ENCODE peak calls at places on chromosomes 16 and 17, in eight cellular contexts. One of them, this sample, is unnamed.

GRCh38 chr16:88387941-88388627 is 5.3 kb downstream of the ZNF469 start:
- DNase-seq in nucleus accumbens: peak
- DNase-seq in activated naive CD8-positive, alpha-beta T cell treated with anti-CD3 and anti-CD28 coated beads for 36 hours: no peak
- DNase-seq in astrocyte of the spinal cord: peak
- DNase-seq in NCI-H1694 treated with DMSO at 0.1 percent for 48 hours: no peak
- DNase-seq in cardiac fibroblast: peak
- DNase-seq in SW480: peak
- DNase-seq in fibroblast of lung: peak
- DNase-seq in this sample: no peak

GRCh38 chr17:8016632-8017424 is 14.4 kb downstream of the GUCY2D start:
- DNase-seq in nucleus accumbens: no peak
- DNase-seq in activated naive CD8-positive, alpha-beta T cell treated with anti-CD3 and anti-CD28 coated beads for 36 hours: peak
- DNase-seq in astrocyte of the spinal cord: peak
- DNase-seq in NCI-H1694 treated with DMSO at 0.1 percent for 48 hours: peak
- DNase-seq in cardiac fibroblast: peak
- DNase-seq in SW480: no peak
- DNase-seq in fibroblast of lung: peak
- DNase-seq in this sample: peak

GRCh38 chr17:981292-981658 is 1.7 kb upstream of the NXN start:
- DNase-seq in nucleus accumbens: no peak
- DNase-seq in activated naive CD8-positive, alpha-beta T cell treated with anti-CD3 and anti-CD28 coated beads for 36 hours: no peak
- DNase-seq in astrocyte of the spinal cord: no peak
- DNase-seq in NCI-H1694 treated with DMSO at 0.1 percent for 48 hours: no peak
- DNase-seq in cardiac fibroblast: no peak
- DNase-seq in SW480: no peak
- DNase-seq in fibroblast of lung: no peak
- DNase-seq in this sample: no peak

GRCh38 chr17:49690256-49690655 is 12.4 kb upstream of the SPOP start:
- DNase-seq in nucleus accumbens: no peak
- DNase-seq in activated naive CD8-positive, alpha-beta T cell treated with anti-CD3 and anti-CD28 coated beads for 36 hours: no peak
- DNase-seq in astrocyte of the spinal cord: no peak
- DNase-seq in NCI-H1694 treated with DMSO at 0.1 percent for 48 hours: no peak
- DNase-seq in cardiac fibroblast: no peak
- DNase-seq in SW480: no peak
- DNase-seq in fibroblast of lung: no peak
- DNase-seq in this sample: peak

GRCh38 chr16:89923640-89924297 is 627 bp downstream of the TUBB3 start:
- DNase-seq in nucleus accumbens: no peak
- DNase-seq in activated naive CD8-positive, alpha-beta T cell treated with anti-CD3 and anti-CD28 coated beads for 36 hours: no peak
- DNase-seq in astrocyte of the spinal cord: no peak
- DNase-seq in NCI-H1694 treated with DMSO at 0.1 percent for 48 hours: no peak
- DNase-seq in cardiac fibroblast: no peak
- DNase-seq in SW480: no peak
- DNase-seq in fibroblast of lung: no peak
- DNase-seq in this sample: peak

GRCh38 chr16:50360033-50360778 is 8.6 kb downstream of the BRD7 start:
- DNase-seq in nucleus accumbens: no peak
- DNase-seq in activated naive CD8-positive, alpha-beta T cell treated with anti-CD3 and anti-CD28 coated beads for 36 hours: no peak
- DNase-seq in astrocyte of the spinal cord: no peak
- DNase-seq in NCI-H1694 treated with DMSO at 0.1 percent for 48 hours: no peak
- DNase-seq in cardiac fibroblast: peak
- DNase-seq in SW480: no peak
- DNase-seq in fibroblast of lung: no peak
- DNase-seq in this sample: peak

GRCh38 chr16:80938035-80938927 is 68.4 kb downstream of the CMC2 start:
- DNase-seq in nucleus accumbens: no peak
- DNase-seq in activated naive CD8-positive, alpha-beta T cell treated with anti-CD3 and anti-CD28 coated beads for 36 hours: no peak
- DNase-seq in astrocyte of the spinal cord: peak
- DNase-seq in NCI-H1694 treated with DMSO at 0.1 percent for 48 hours: no peak
- DNase-seq in cardiac fibroblast: peak
- DNase-seq in SW480: peak
- DNase-seq in fibroblast of lung: peak
- DNase-seq in this sample: peak

GRCh38 chr17:80845863-80846671 is 145.6 kb upstream of the CHMP6 start:
- DNase-seq in nucleus accumbens: no peak
- DNase-seq in activated naive CD8-positive, alpha-beta T cell treated with anti-CD3 and anti-CD28 coated beads for 36 hours: no peak
- DNase-seq in astrocyte of the spinal cord: no peak
- DNase-seq in NCI-H1694 treated with DMSO at 0.1 percent for 48 hours: no peak
- DNase-seq in cardiac fibroblast: no peak
- DNase-seq in SW480: no peak
- DNase-seq in fibroblast of lung: no peak
- DNase-seq in this sample: no peak

GRCh38 chr17:60524463-60525346 is 1.3 kb downstream of the APPBP2 start:
- DNase-seq in nucleus accumbens: peak
- DNase-seq in activated naive CD8-positive, alpha-beta T cell treated with anti-CD3 and anti-CD28 coated beads for 36 hours: no peak
- DNase-seq in astrocyte of the spinal cord: peak
- DNase-seq in NCI-H1694 treated with DMSO at 0.1 percent for 48 hours: no peak
- DNase-seq in cardiac fibroblast: peak
- DNase-seq in SW480: peak
- DNase-seq in fibroblast of lung: peak
- DNase-seq in this sample: peak

GRCh38 chr16:27408602-27409031 is 6.6 kb downstream of the IL21R start:
- DNase-seq in nucleus accumbens: no peak
- DNase-seq in activated naive CD8-positive, alpha-beta T cell treated with anti-CD3 and anti-CD28 coated beads for 36 hours: no peak
- DNase-seq in astrocyte of the spinal cord: no peak
- DNase-seq in NCI-H1694 treated with DMSO at 0.1 percent for 48 hours: no peak
- DNase-seq in cardiac fibroblast: no peak
- DNase-seq in SW480: no peak
- DNase-seq in fibroblast of lung: no peak
- DNase-seq in this sample: no peak

GRCh38 chr16:66476328-66477027 is 49.4 kb downstream of the BEAN1 start:
- DNase-seq in nucleus accumbens: no peak
- DNase-seq in activated naive CD8-positive, alpha-beta T cell treated with anti-CD3 and anti-CD28 coated beads for 36 hours: peak
- DNase-seq in astrocyte of the spinal cord: no peak
- DNase-seq in NCI-H1694 treated with DMSO at 0.1 percent for 48 hours: no peak
- DNase-seq in cardiac fibroblast: peak
- DNase-seq in SW480: peak
- DNase-seq in fibroblast of lung: no peak
- DNase-seq in this sample: peak

GRCh38 chr17:49760909-49761558 is 2.9 kb downstream of the FAM117A start:
- DNase-seq in nucleus accumbens: no peak
- DNase-seq in activated naive CD8-positive, alpha-beta T cell treated with anti-CD3 and anti-CD28 coated beads for 36 hours: no peak
- DNase-seq in astrocyte of the spinal cord: no peak
- DNase-seq in NCI-H1694 treated with DMSO at 0.1 percent for 48 hours: no peak
- DNase-seq in cardiac fibroblast: no peak
- DNase-seq in SW480: no peak
- DNase-seq in fibroblast of lung: no peak
- DNase-seq in this sample: no peak

GRCh38 chr16:79269211-79269863 is 331.2 kb downstream of the MAF start:
- DNase-seq in nucleus accumbens: no peak
- DNase-seq in activated naive CD8-positive, alpha-beta T cell treated with anti-CD3 and anti-CD28 coated beads for 36 hours: peak
- DNase-seq in astrocyte of the spinal cord: no peak
- DNase-seq in NCI-H1694 treated with DMSO at 0.1 percent for 48 hours: no peak
- DNase-seq in cardiac fibroblast: no peak
- DNase-seq in SW480: no peak
- DNase-seq in fibroblast of lung: no peak
- DNase-seq in this sample: no peak

GRCh38 chr16:80285089-80285488 is 255.7 kb upstream of the DYNLRB2 start:
- DNase-seq in nucleus accumbens: no peak
- DNase-seq in activated naive CD8-positive, alpha-beta T cell treated with anti-CD3 and anti-CD28 coated beads for 36 hours: no peak
- DNase-seq in astrocyte of the spinal cord: peak
- DNase-seq in NCI-H1694 treated with DMSO at 0.1 percent for 48 hours: no peak
- DNase-seq in cardiac fibroblast: no peak
- DNase-seq in SW480: peak
- DNase-seq in fibroblast of lung: peak
- DNase-seq in this sample: no peak

GRCh38 chr17:57375770-57376181 is 119.5 kb downstream of the MSI2 start:
- DNase-seq in nucleus accumbens: no peak
- DNase-seq in activated naive CD8-positive, alpha-beta T cell treated with anti-CD3 and anti-CD28 coated beads for 36 hours: no peak
- DNase-seq in astrocyte of the spinal cord: no peak
- DNase-seq in NCI-H1694 treated with DMSO at 0.1 percent for 48 hours: no peak
- DNase-seq in cardiac fibroblast: no peak
- DNase-seq in SW480: no peak
- DNase-seq in fibroblast of lung: no peak
- DNase-seq in this sample: no peak

GRCh38 chr16:79605999-79606398 is 5.5 kb upstream of the MAF start:
- DNase-seq in nucleus accumbens: peak
- DNase-seq in activated naive CD8-positive, alpha-beta T cell treated with anti-CD3 and anti-CD28 coated beads for 36 hours: no peak
- DNase-seq in astrocyte of the spinal cord: no peak
- DNase-seq in NCI-H1694 treated with DMSO at 0.1 percent for 48 hours: no peak
- DNase-seq in cardiac fibroblast: no peak
- DNase-seq in SW480: no peak
- DNase-seq in fibroblast of lung: no peak
- DNase-seq in this sample: no peak

GRCh38 chr16:23745263-23745662 is 9.6 kb upstream of the CHP2 start:
- DNase-seq in nucleus accumbens: no peak
- DNase-seq in activated naive CD8-positive, alpha-beta T cell treated with anti-CD3 and anti-CD28 coated beads for 36 hours: no peak
- DNase-seq in astrocyte of the spinal cord: no peak
- DNase-seq in NCI-H1694 treated with DMSO at 0.1 percent for 48 hours: no peak
- DNase-seq in cardiac fibroblast: no peak
- DNase-seq in SW480: no peak
- DNase-seq in fibroblast of lung: no peak
- DNase-seq in this sample: no peak

GRCh38 chr16:79612207-79612606 is 11.7 kb upstream of the MAF start:
- DNase-seq in nucleus accumbens: no peak
- DNase-seq in activated naive CD8-positive, alpha-beta T cell treated with anti-CD3 and anti-CD28 coated beads for 36 hours: no peak
- DNase-seq in astrocyte of the spinal cord: peak
- DNase-seq in NCI-H1694 treated with DMSO at 0.1 percent for 48 hours: no peak
- DNase-seq in cardiac fibroblast: no peak
- DNase-seq in SW480: no peak
- DNase-seq in fibroblast of lung: peak
- DNase-seq in this sample: no peak

GRCh38 chr16:55567382-55567781 is 898 bp downstream of the CAPNS2 start:
- DNase-seq in nucleus accumbens: no peak
- DNase-seq in activated naive CD8-positive, alpha-beta T cell treated with anti-CD3 and anti-CD28 coated beads for 36 hours: no peak
- DNase-seq in astrocyte of the spinal cord: no peak
- DNase-seq in NCI-H1694 treated with DMSO at 0.1 percent for 48 hours: no peak
- DNase-seq in cardiac fibroblast: peak
- DNase-seq in SW480: no peak
- DNase-seq in fibroblast of lung: peak
- DNase-seq in this sample: no peak

GRCh38 chr17:72982680-72983079 is 109.8 kb downstream of the SLC39A11 start:
- DNase-seq in nucleus accumbens: no peak
- DNase-seq in activated naive CD8-positive, alpha-beta T cell treated with anti-CD3 and anti-CD28 coated beads for 36 hours: no peak
- DNase-seq in astrocyte of the spinal cord: no peak
- DNase-seq in NCI-H1694 treated with DMSO at 0.1 percent for 48 hours: no peak
- DNase-seq in cardiac fibroblast: no peak
- DNase-seq in SW480: no peak
- DNase-seq in fibroblast of lung: no peak
- DNase-seq in this sample: no peak

GRCh38 chr16:17270683-17271109 is 200.1 kb downstream of the XYLT1 start:
- DNase-seq in nucleus accumbens: no peak
- DNase-seq in activated naive CD8-positive, alpha-beta T cell treated with anti-CD3 and anti-CD28 coated beads for 36 hours: no peak
- DNase-seq in astrocyte of the spinal cord: no peak
- DNase-seq in NCI-H1694 treated with DMSO at 0.1 percent for 48 hours: peak
- DNase-seq in cardiac fibroblast: no peak
- DNase-seq in SW480: no peak
- DNase-seq in fibroblast of lung: no peak
- DNase-seq in this sample: no peak

GRCh38 chr16:814974-815373 is 14.4 kb upstream of the GNG13 start:
- DNase-seq in nucleus accumbens: no peak
- DNase-seq in activated naive CD8-positive, alpha-beta T cell treated with anti-CD3 and anti-CD28 coated beads for 36 hours: no peak
- DNase-seq in astrocyte of the spinal cord: peak
- DNase-seq in NCI-H1694 treated with DMSO at 0.1 percent for 48 hours: no peak
- DNase-seq in cardiac fibroblast: peak
- DNase-seq in SW480: no peak
- DNase-seq in fibroblast of lung: peak
- DNase-seq in this sample: no peak

GRCh38 chr16:22053921-22054341 is 38.4 kb upstream of the VWA3A start:
- DNase-seq in nucleus accumbens: no peak
- DNase-seq in activated naive CD8-positive, alpha-beta T cell treated with anti-CD3 and anti-CD28 coated beads for 36 hours: no peak
- DNase-seq in astrocyte of the spinal cord: no peak
- DNase-seq in NCI-H1694 treated with DMSO at 0.1 percent for 48 hours: no peak
- DNase-seq in cardiac fibroblast: no peak
- DNase-seq in SW480: no peak
- DNase-seq in fibroblast of lung: no peak
- DNase-seq in this sample: no peak

GRCh38 chr16:20956319-20956718 is 55.7 kb downstream of the LYRM1 start:
- DNase-seq in nucleus accumbens: no peak
- DNase-seq in activated naive CD8-positive, alpha-beta T cell treated with anti-CD3 and anti-CD28 coated beads for 36 hours: no peak
- DNase-seq in astrocyte of the spinal cord: no peak
- DNase-seq in NCI-H1694 treated with DMSO at 0.1 percent for 48 hours: no peak
- DNase-seq in cardiac fibroblast: peak
- DNase-seq in SW480: no peak
- DNase-seq in fibroblast of lung: peak
- DNase-seq in this sample: no peak

GRCh38 chr17:57966246-57966645 is 11.0 kb upstream of the CUEDC1 start:
- DNase-seq in nucleus accumbens: no peak
- DNase-seq in activated naive CD8-positive, alpha-beta T cell treated with anti-CD3 and anti-CD28 coated beads for 36 hours: no peak
- DNase-seq in astrocyte of the spinal cord: no peak
- DNase-seq in NCI-H1694 treated with DMSO at 0.1 percent for 48 hours: no peak
- DNase-seq in cardiac fibroblast: no peak
- DNase-seq in SW480: no peak
- DNase-seq in fibroblast of lung: no peak
- DNase-seq in this sample: no peak

GRCh38 chr16:57029161-57030160 is 40.1 kb downstream of the NLRC5 start:
- DNase-seq in nucleus accumbens: no peak
- DNase-seq in activated naive CD8-positive, alpha-beta T cell treated with anti-CD3 and anti-CD28 coated beads for 36 hours: no peak
- DNase-seq in astrocyte of the spinal cord: peak
- DNase-seq in NCI-H1694 treated with DMSO at 0.1 percent for 48 hours: no peak
- DNase-seq in cardiac fibroblast: no peak
- DNase-seq in SW480: no peak
- DNase-seq in fibroblast of lung: no peak
- DNase-seq in this sample: no peak

GRCh38 chr16:79071424-79071823 is 529.1 kb downstream of the MAF start:
- DNase-seq in nucleus accumbens: no peak
- DNase-seq in activated naive CD8-positive, alpha-beta T cell treated with anti-CD3 and anti-CD28 coated beads for 36 hours: no peak
- DNase-seq in astrocyte of the spinal cord: no peak
- DNase-seq in NCI-H1694 treated with DMSO at 0.1 percent for 48 hours: no peak
- DNase-seq in cardiac fibroblast: no peak
- DNase-seq in SW480: no peak
- DNase-seq in fibroblast of lung: no peak
- DNase-seq in this sample: no peak

GRCh38 chr16:87897563-87898505 is 28.5 kb upstream of the SLC7A5 start:
- DNase-seq in nucleus accumbens: no peak
- DNase-seq in activated naive CD8-positive, alpha-beta T cell treated with anti-CD3 and anti-CD28 coated beads for 36 hours: peak
- DNase-seq in astrocyte of the spinal cord: no peak
- DNase-seq in NCI-H1694 treated with DMSO at 0.1 percent for 48 hours: no peak
- DNase-seq in cardiac fibroblast: no peak
- DNase-seq in SW480: peak
- DNase-seq in fibroblast of lung: no peak
- DNase-seq in this sample: no peak

GRCh38 chr17:78361227-78361683 is 1.4 kb upstream of the SOCS3 start:
- DNase-seq in nucleus accumbens: no peak
- DNase-seq in activated naive CD8-positive, alpha-beta T cell treated with anti-CD3 and anti-CD28 coated beads for 36 hours: no peak
- DNase-seq in astrocyte of the spinal cord: no peak
- DNase-seq in NCI-H1694 treated with DMSO at 0.1 percent for 48 hours: no peak
- DNase-seq in cardiac fibroblast: no peak
- DNase-seq in SW480: no peak
- DNase-seq in fibroblast of lung: no peak
- DNase-seq in this sample: no peak

GRCh38 chr16:64711596-64711995 is 410.3 kb downstream of the CDH11 start:
- DNase-seq in nucleus accumbens: no peak
- DNase-seq in activated naive CD8-positive, alpha-beta T cell treated with anti-CD3 and anti-CD28 coated beads for 36 hours: no peak
- DNase-seq in astrocyte of the spinal cord: peak
- DNase-seq in NCI-H1694 treated with DMSO at 0.1 percent for 48 hours: no peak
- DNase-seq in cardiac fibroblast: no peak
- DNase-seq in SW480: no peak
- DNase-seq in fibroblast of lung: no peak
- DNase-seq in this sample: peak

GRCh38 chr17:77312061-77312684 is 171.4 kb downstream of the SEC14L1 start:
- DNase-seq in nucleus accumbens: no peak
- DNase-seq in activated naive CD8-positive, alpha-beta T cell treated with anti-CD3 and anti-CD28 coated beads for 36 hours: no peak
- DNase-seq in astrocyte of the spinal cord: no peak
- DNase-seq in NCI-H1694 treated with DMSO at 0.1 percent for 48 hours: no peak
- DNase-seq in cardiac fibroblast: no peak
- DNase-seq in SW480: no peak
- DNase-seq in fibroblast of lung: no peak
- DNase-seq in this sample: no peak

GRCh38 chr17:50935201-50936124 is 69.3 kb upstream of the TOB1 start:
- DNase-seq in nucleus accumbens: peak
- DNase-seq in activated naive CD8-positive, alpha-beta T cell treated with anti-CD3 and anti-CD28 coated beads for 36 hours: no peak
- DNase-seq in astrocyte of the spinal cord: no peak
- DNase-seq in NCI-H1694 treated with DMSO at 0.1 percent for 48 hours: no peak
- DNase-seq in cardiac fibroblast: peak
- DNase-seq in SW480: peak
- DNase-seq in fibroblast of lung: no peak
- DNase-seq in this sample: peak

GRCh38 chr16:71472041-71472440 is 10.0 kb upstream of the ZNF23 start:
- DNase-seq in nucleus accumbens: no peak
- DNase-seq in activated naive CD8-positive, alpha-beta T cell treated with anti-CD3 and anti-CD28 coated beads for 36 hours: no peak
- DNase-seq in astrocyte of the spinal cord: no peak
- DNase-seq in NCI-H1694 treated with DMSO at 0.1 percent for 48 hours: no peak
- DNase-seq in cardiac fibroblast: no peak
- DNase-seq in SW480: no peak
- DNase-seq in fibroblast of lung: no peak
- DNase-seq in this sample: no peak

GRCh38 chr16:81738831-81739496 is 40.1 kb upstream of the PLCG2 start:
- DNase-seq in nucleus accumbens: peak
- DNase-seq in activated naive CD8-positive, alpha-beta T cell treated with anti-CD3 and anti-CD28 coated beads for 36 hours: no peak
- DNase-seq in astrocyte of the spinal cord: no peak
- DNase-seq in NCI-H1694 treated with DMSO at 0.1 percent for 48 hours: no peak
- DNase-seq in cardiac fibroblast: no peak
- DNase-seq in SW480: no peak
- DNase-seq in fibroblast of lung: no peak
- DNase-seq in this sample: no peak

This sample was measured in NCI-H82.